ENCODE peak calls at places on chromosomes 4 and X, in four cellular contexts. Y is aorta; M is CD4-positive, CD25-positive, alpha-beta regulatory T cell; W is endothelial cell of umbilical vein. J is an unnamed sample.

GRCh38 chr4:161554372-161554990 is 609.3 kb downstream of the FSTL5 start:
- DNase-seq in Y (no peak), M (no peak), W (peak; percentile 82), J (no peak)

GRCh38 chr4:72430050-72430449 is 139.0 kb downstream of the ADAMTS3 start:
- DNase-seq in Y (no peak), M (no peak), W (no peak), J (no peak)

GRCh38 chr4:157514711-157515110 is 294.2 kb downstream of the GRIA2 start:
- DNase-seq in Y (no peak), M (no peak), W (no peak), J (no peak)

GRCh38 chr4:86974481-86975050 is 39.8 kb downstream of the AFF1 start:
- DNase-seq in Y (no peak), M (no peak), W (peak; percentile 64), J (no peak)

GRCh38 chr4:123631699-123632098 is 235.1 kb downstream of the SPRY1 start:
- DNase-seq in Y (no peak), M (no peak), W (no peak), J (no peak)

GRCh38 chrX:130984782-130985181 is 73.4 kb upstream of the ARHGAP36 start:
- DNase-seq in Y (no peak), M (no peak), W (no peak), J (no peak)

GRCh38 chr4:24094726-24095125 is 204.9 kb upstream of the PPARGC1A start:
- DNase-seq in Y (no peak), M (no peak), W (no peak), J (no peak)

GRCh38 chr4:106893903-106894302 is 142.2 kb downstream of the DKK2 start:
- DNase-seq in Y (no peak), M (no peak), W (no peak), J (no peak)

GRCh38 chrX:44842555-44843317 is 1.1 kb upstream of the DUSP21 start:
- DNase-seq in Y (no peak), M (no peak), W (no peak), J (no peak)

GRCh38 chrX:153063315-153063714 is 7.0 kb downstream of the PNMA3 start:
- DNase-seq in Y (no peak), M (no peak), W (no peak), J (no peak)
- H3K4me1 ChIP-seq in Y (no peaks in the 10 kb centered on the region), M (no peaks in the 10 kb centered on the region), W (no peaks in the 10 kb centered on the region), J (no peaks in the 10 kb centered on the region)

GRCh38 chrX:151970661-151971060 is 3.8 kb downstream of the GABRE start:
- DNase-seq in Y (peak; percentile 88), M (no peak), W (no peak), J (peak; percentile 77)

GRCh38 chrX:151970027-151970426 is 4.4 kb downstream of the GABRE start:
- DNase-seq in Y (no peak), M (no peak), W (no peak), J (no peak)

GRCh38 chrX:151962034-151962433 is 12.4 kb downstream of the GABRE start:
- DNase-seq in Y (no peak), M (no peak), W (no peak), J (no peak)

DNA sequence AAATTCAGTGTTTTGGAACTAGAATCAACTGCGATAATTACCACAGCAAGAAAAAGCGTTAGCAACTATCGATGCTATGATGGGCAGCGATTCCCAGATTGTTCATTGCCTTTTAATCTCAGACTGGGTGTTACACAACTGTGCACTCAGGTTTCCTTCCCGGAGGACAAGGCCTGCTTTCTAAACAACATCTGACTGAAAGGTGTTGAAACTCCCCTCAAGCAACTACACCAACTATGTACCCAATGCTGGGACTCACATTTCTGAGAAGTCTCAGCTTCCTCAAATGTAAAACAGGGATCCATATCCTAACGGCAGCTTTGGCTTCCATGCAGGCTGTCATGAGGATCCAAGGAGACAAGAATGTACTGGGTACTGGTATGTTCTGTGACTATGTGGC is 8.2 kb downstream of the GABRE start:
- DNase-seq in Y (no peak), M (no peak), W (no peak), J (no peak)
- H3K27me3 ChIP-seq in Y (no peaks in the 10 kb centered on the region), M (no peaks in the 10 kb centered on the region), W (no peaks in the 10 kb centered on the region), J (no peaks in the 10 kb centered on the region)

DNA sequence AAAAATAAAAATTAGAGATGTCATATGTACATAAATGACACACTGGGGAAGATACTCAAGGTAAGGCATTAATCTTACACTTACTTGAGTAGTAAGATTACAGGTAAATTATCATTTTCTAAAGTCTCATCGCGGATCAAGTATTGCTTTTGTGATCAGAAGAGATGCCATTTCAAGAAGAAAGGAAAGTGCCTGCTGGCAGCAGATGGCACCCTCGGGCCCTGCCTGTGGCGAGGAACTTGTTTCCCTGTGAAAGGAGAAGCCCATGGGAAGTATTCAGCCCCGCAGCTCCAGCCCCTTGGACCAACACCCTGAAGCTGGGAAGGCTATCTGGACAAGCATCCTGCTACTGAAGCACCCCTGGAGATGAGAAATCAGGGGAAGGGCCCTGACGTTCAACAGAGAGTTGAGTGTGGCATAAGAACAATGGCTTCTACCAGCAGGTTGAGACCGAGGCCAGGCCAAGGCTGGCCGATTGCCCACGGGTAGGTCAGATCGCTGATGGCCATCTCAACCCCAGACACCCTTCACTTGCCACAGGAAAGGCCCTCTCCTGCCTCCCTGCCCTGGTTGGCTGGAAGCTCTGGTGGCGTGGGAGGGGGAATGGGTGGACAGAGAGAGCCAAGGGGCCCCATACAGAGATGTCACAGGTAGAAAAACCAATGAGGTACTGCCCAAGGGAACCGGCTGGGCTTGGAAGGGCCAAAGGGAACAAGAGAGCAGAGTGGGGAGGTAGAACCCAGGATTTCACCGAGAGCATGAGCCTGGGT is 18.8 kb upstream of the MXD4 start:
- DNase-seq in Y (peak; percentile 61), M (no peak), W (no peak), J (no peak)
- H3K4me3 ChIP-seq in Y (no peak overlapping the region), M (no peak overlapping the region), W (no peak overlapping the region), J (no peak overlapping the region)

GRCh38 chr4:118762753-118763477 is 73.0 kb downstream of the SEC24D start:
- DNase-seq in Y (no peak), M (no peak), W (no peak), J (no peak)
- H3K4me1 ChIP-seq in Y (peaks cover 9% of the 10 kb centered on the region), M (no peaks in the 10 kb centered on the region), W (peaks cover 29% of the 10 kb centered on the region), J (peaks cover 25% of the 10 kb centered on the region)